ENCODE peak calls at places on chromosome 11, in seven cellular contexts. T, V, J, E, A, F and L are unnamed samples.

GRCh38 chr11:60370811-60371297 is 7.5 kb upstream of the MS4A7 start:
- DNase-seq in T (no peak), V (no peak), J (no peak), E (no peak), A (no peak), F (no peak), L (no peak)

GRCh38 chr11:67055812-67056211 is 835 bp upstream of the RHOD start:
- DNase-seq in T (no peak), V (no peak), J (no peak), E (no peak), A (no peak), F (no peak), L (no peak)

GRCh38 chr11:114059984-114060401 is 482 bp downstream of the ZBTB16 start:
- DNase-seq in T (peak), V (no peak), J (no peak), E (peak), A (no peak), F (no peak), L (no peak)

GRCh38 chr11:130217133-130217631 is 57.6 kb downstream of the ST14 start:
- DNase-seq in T (no peak), V (no peak), J (no peak), E (no peak), A (no peak), F (no peak), L (no peak)

GRCh38 chr11:83521647-83522596 is 235.8 kb upstream of the CCDC90B start:
- DNase-seq in T (no peak), V (peak), J (no peak), E (peak), A (peak), F (no peak), L (no peak)

GRCh38 chr11:102596578-102596977 is 28.6 kb downstream of the MMP20 start:
- DNase-seq in T (no peak), V (no peak), J (no peak), E (no peak), A (no peak), F (no peak), L (no peak)

GRCh38 chr11:2296913-2297622 is 4.7 kb downstream of the C11orf21 start:
- DNase-seq in T (no peak), V (peak), J (no peak), E (no peak), A (no peak), F (peak), L (no peak)

GRCh38 chr11:68505596-68505995 is 45.0 kb downstream of the PPP6R3 start:
- DNase-seq in T (peak), V (no peak), J (no peak), E (no peak), A (no peak), F (no peak), L (no peak)

GRCh38 chr11:80719292-80719646 is 1278.4 kb upstream of the TENM4 start:
- DNase-seq in T (no peak), V (no peak), J (no peak), E (no peak), A (no peak), F (no peak), L (no peak)

GRCh38 chr11:117099681-117100080 is 1.5 kb upstream of the SIK3 start:
- DNase-seq in T (no peak), V (no peak), J (no peak), E (no peak), A (no peak), F (no peak), L (no peak)

GRCh38 chr11:75273331-75273988 is 32.9 kb downstream of the TPBGL start:
- DNase-seq in T (no peak), V (peak), J (no peak), E (no peak), A (peak), F (no peak), L (no peak)

GRCh38 chr11:94168882-94169281 is 40.2 kb downstream of the PANX1 start:
- DNase-seq in T (no peak), V (no peak), J (no peak), E (no peak), A (no peak), F (no peak), L (no peak)

GRCh38 chr11:70176940-70177689 is 26.0 kb upstream of the FADD start:
- DNase-seq in T (no peak), V (peak), J (no peak), E (peak), A (peak), F (peak), L (no peak)

GRCh38 chr11:128520206-128520885 is 67.0 kb downstream of the ETS1 start:
- DNase-seq in T (no peak), V (no peak), J (no peak), E (no peak), A (no peak), F (no peak), L (no peak)
- TF ChIP-seq CTCF in T (no peak), V (no peak), J (no peak), E (no peak), A (no peak), F (peak), L (no peak)

DNA sequence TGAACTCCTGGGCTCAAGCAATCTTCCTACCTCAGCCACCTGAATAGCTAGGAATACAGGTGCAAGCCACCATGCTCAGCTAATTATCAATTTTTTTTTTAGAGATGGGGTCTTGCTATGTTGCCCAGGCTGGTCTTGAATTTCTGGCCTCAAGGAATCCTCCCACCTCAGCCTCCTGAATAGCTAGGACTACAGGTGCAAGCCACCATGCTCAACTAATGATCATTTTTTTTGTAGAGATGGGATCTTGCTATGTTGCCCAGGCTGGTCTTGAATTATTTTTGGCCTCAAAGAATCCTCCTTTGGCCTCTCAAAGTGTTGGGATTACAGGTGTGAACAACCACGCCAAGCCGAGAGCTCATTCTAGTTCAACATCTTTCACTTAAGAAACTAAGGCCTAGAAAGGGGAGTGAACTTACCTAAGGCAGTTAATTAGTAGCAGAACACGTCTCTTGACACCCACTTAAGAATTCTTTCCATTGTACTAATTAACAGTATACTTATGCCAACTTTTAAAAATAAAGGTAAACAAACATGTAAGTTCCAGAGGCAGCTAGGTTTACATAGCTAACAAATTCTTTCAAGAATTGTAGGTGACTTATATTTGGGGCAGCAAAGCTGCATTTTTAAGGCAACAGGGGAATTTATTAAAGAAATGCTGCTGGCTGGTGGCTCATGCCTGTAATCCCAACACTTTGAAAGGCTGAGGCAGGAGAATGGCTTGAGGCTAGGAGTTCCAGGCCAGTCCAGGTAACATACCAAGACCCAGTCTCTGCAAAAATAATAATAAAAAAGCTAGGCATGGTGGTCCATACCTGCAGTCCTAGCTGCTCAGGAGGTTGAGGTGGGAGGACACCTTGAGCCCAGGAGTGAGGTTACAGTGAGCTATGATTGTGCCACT is 9.6 kb downstream of the ZBED5 start:
- DNase-seq in T (no peak), V (no peak), J (no peak), E (no peak), A (no peak), F (no peak), L (no peak)
- TF ChIP-seq CTCF in T (no peak), V (no peak), J (no peak), E (no peak), A (no peak), F (no peak), L (no peak)

GRCh38 chr11:47258317-47258902 is 614 bp downstream of the NR1H3 start:
- DNase-seq in T (no peak), V (no peak), J (no peak), E (no peak), A (no peak), F (no peak), L (no peak)

GRCh38 chr11:47257178-47257517 is 648 bp upstream of the NR1H3 start:
- DNase-seq in T (no peak), V (no peak), J (no peak), E (no peak), A (no peak), F (no peak), L (no peak)

GRCh38 chr11:47256374-47256773 is 1.4 kb upstream of the NR1H3 start:
- DNase-seq in T (no peak), V (no peak), J (no peak), E (no peak), A (no peak), F (no peak), L (no peak)

GRCh38 chr11:47259178-47259977 is 1.6 kb downstream of the NR1H3 start:
- DNase-seq in T (peak), V (peak), J (no peak), E (peak), A (peak), F (no peak), L (no peak)

GRCh38 chr11:47257518-47258316 is at the start of gene NR1H3:
- DNase-seq in T (peak), V (peak), J (peak), E (peak), A (peak), F (no peak), L (no peak)
- TF ChIP-seq CTCF in T (peak), V (peak), J (no peak), E (peak), A (peak), F (no peak), L (peak)

GRCh38 chr11:11011617-11012016 is 153.8 kb upstream of the ZBED5 start:
- DNase-seq in T (no peak), V (no peak), J (no peak), E (no peak), A (no peak), F (no peak), L (no peak)
- TF ChIP-seq CTCF in T (no peak), V (no peak), J (no peak), E (no peak), A (no peak), F (no peak), L (no peak)

GRCh38 chr11:134532921-134533421 is 120.9 kb upstream of the B3GAT1 start:
- DNase-seq in T (no peak), V (peak), J (peak), E (no peak), A (no peak), F (peak), L (no peak)
- TF ChIP-seq CTCF in T (no peak), V (no peak), J (no peak), E (no peak), A (peak), F (no peak), L (no peak)

DNA sequence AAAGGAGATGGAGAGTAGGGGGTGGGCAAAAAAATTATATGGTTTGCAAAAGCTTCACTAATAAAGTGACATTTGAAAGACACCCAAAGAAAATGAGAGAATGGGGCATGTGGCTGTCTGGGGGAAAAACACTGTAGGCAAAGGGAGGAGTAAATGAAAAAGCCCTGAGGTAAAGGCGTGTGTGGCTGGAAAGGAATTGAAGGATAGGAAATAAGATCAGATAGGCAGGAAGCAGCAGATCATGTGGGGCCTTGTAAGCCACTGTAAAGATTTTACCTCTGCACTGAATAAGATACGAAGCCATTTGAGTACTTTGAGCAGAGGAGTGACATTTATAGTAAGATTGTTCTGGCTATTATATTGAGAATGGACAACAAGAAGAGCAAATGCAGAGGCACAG is 49.8 kb upstream of the FDX1 start:
- DNase-seq in T (no peak), V (no peak), J (no peak), E (no peak), A (no peak), F (no peak), L (no peak)
- TF ChIP-seq CTCF in T (no peak), V (no peak), J (no peak), E (no peak), A (no peak), F (no peak), L (no peak)

DNA sequence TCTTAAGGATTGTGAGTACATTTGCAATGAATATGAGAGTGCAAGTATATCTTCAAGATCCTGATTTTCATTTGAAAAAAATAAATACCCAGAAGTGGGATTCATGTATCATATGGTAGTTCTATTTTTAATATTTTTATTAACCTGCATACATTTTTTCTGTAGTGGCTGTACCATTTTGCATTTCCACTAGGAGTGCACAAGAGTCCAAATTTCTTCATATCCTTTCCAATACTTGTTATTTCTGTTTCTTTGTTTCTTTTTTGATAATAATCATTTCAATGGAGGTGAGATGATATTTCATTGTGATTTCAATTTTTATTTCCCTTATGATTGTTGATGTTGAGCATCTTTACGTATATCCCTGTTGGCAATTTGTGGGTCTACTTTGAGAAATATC is 759.8 kb upstream of the CNTN5 start:
- DNase-seq in T (no peak), V (no peak), J (no peak), E (no peak), A (no peak), F (no peak), L (no peak)
- TF ChIP-seq CTCF in T (peak), V (no peak), J (no peak), E (no peak), A (peak), F (no peak), L (peak)

GRCh38 chr11:8263109-8263768 is 439 bp downstream of the LMO1 start:
- DNase-seq in T (no peak), V (peak), J (no peak), E (peak), A (no peak), F (no peak), L (no peak)
- TF ChIP-seq CTCF in T (no peak), V (no peak), J (no peak), E (no peak), A (no peak), F (no peak), L (no peak)

DNA sequence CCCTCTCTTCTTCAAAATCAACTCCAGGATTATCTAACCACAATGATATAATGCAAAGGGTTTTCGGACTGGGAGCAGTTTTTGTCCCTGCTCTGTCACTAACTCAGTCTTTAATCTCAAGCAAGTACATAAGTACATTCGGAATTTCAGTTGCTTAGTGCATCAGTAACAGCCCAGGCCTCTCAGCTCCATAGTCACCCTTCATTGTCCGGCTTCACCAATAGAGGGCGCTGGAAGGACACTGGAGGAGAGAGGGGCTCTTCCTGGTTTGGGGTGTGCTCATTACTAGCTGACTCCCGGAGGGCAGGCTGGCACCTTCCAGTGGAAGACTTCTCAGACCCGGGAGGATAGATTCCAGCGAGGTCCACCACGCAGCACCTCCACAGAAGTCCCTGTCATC is 90.4 kb upstream of the PDGFD start:
- DNase-seq in T (peak), V (peak), J (peak), E (peak), A (peak), F (no peak), L (no peak)
- TF ChIP-seq CTCF in T (peak), V (peak), J (no peak), E (peak), A (peak), F (no peak), L (peak)

DNA sequence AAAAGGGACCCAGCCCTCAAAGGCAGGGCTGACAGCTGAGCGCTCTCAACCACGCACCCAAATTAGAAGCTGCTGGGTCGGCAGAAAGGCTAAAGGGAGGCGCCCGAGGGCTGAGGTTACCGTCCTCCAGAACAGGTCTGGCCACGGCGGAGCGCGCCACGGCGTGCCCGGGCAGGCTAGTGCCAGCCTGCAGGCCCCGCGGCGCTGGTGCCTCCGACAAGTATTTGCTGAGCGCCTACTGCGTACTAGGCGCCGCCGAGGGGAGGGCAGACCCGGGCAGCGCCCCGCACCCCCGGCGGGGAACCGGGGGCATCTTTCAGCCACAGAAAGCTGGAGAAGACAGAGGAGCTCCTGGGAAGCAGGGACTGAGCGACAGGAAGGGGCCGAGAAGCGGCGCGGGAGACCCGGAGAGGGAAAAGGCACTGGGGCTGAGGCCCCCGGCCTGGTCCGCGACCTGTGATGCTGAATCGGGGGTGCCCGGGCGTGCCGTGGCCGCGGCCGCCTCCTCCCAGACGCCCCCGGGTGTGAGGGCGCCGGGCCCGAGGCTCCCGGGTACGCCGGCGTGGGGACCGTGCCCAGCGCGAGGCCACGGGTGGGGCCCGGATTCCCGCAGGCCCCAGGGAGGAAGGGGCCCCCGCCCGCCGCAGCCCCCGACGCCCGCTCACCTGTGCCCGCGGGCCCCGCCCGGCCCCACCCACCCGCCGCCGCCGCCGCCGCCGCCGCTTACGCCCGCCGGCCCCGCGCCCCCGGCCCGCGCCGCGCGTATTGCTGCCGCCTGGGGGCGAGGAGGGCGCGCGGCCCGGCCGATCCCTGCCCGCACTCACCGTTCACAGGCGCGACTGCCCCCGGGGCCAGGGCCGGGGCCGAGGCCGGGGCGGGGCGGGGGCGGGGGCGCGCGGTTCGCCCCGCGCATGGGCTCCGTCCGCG is 521 bp downstream of the HRAS start:
- DNase-seq in T (no peak), V (peak), J (peak), E (peak), A (no peak), F (no peak), L (no peak)
- TF ChIP-seq CTCF in T (no peak), V (no peak), J (no peak), E (no peak), A (no peak), F (no peak), L (no peak)